ENCODE peak calls at places on chromosomes 12 and 14, in eight cellular contexts. G is mesothelial cell of epicardium, P is ELR, O is NCI-H2081, D is AG04450, F is frontal cortex, M is left cardiac atrium, C is NT2/D1. B is an unnamed sample.

GRCh38 chr12:51687142-51687935 is 96.3 kb downstream of the SCN8A start:
- DNase-seq in F (no peak), O (no peak), D (no peak), P (peak), M (no peak), G (no peak), C (no peak), B (no peak)

GRCh38 chr14:49865431-49865859 is 12.9 kb upstream of the NEMF start:
- DNase-seq in P (peak), C (no peak), O (peak), F (no peak), G (peak), M (peak), D (no peak), B (peak)

GRCh38 chr12:116392061-116392460 is 114.6 kb upstream of the MED13L start:
- DNase-seq in P (no peak), D (no peak), M (no peak), C (no peak), F (no peak), G (no peak), O (no peak), B (no peak)

GRCh38 chr14:95480109-95480886 is 36.2 kb downstream of the SYNE3 start:
- DNase-seq in F (no peak), M (peak), C (no peak), P (peak), O (no peak), G (no peak), D (no peak), B (no peak)

GRCh38 chr12:117742721-117743120 is 226.1 kb downstream of the KSR2 start:
- DNase-seq in M (no peak), F (no peak), G (no peak), D (no peak), O (no peak), C (no peak), P (peak), B (no peak)

GRCh38 chr14:99565383-99565782 is 38.6 kb downstream of the CCDC85C start:
- DNase-seq in F (no peak), G (no peak), P (no peak), O (no peak), D (no peak), C (no peak), M (no peak), B (no peak)

GRCh38 chr14:89041245-89041585 is 216.8 kb downstream of the TTC8 start:
- DNase-seq in M (peak), O (peak), C (no peak), G (no peak), D (peak), P (no peak), F (no peak), B (no peak)

GRCh38 chr12:22526836-22527235 is 17.5 kb downstream of the C2CD5 start:
- DNase-seq in F (no peak), M (no peak), C (no peak), P (no peak), D (no peak), G (no peak), O (no peak), B (no peak)

GRCh38 chr14:65414961-65415589 is 2.5 kb downstream of the FUT8 start:
- DNase-seq in C (no peak), O (peak), F (no peak), P (peak), D (peak), M (no peak), G (no peak), B (no peak)

GRCh38 chr14:69648480-69649414 is 37.4 kb downstream of the SUSD6 start:
- DNase-seq in C (no peak), F (no peak), G (no peak), O (no peak), P (peak), M (no peak), D (peak), B (no peak)

GRCh38 chr12:11228268-11228879 is 41.1 kb downstream of the PRB3 start:
- DNase-seq in O (peak), D (no peak), C (peak), P (peak), G (peak), M (no peak), F (no peak), B (no peak)

GRCh38 chr12:109871678-109872314 is 8.5 kb downstream of the GLTP start:
- DNase-seq in O (no peak), M (no peak), G (no peak), C (no peak), P (no peak), D (no peak), F (no peak), B (no peak)

GRCh38 chr14:104547310-104547997 is 32.1 kb upstream of the C14orf180 start:
- DNase-seq in F (peak), P (no peak), M (no peak), G (peak), O (no peak), C (no peak), D (no peak), B (no peak)

GRCh38 chr12:11688831-11689230 is 39.4 kb downstream of the ETV6 start:
- DNase-seq in G (no peak), O (no peak), C (no peak), D (no peak), P (no peak), F (no peak), M (no peak), B (no peak)

GRCh38 chr14:31405599-31406251 is 14.6 kb downstream of the HEATR5A start:
- DNase-seq in P (no peak), O (no peak), D (no peak), M (no peak), C (no peak), G (no peak), F (no peak), B (no peak)

B was measured in ovary.